ENCODE peak calls at places on chromosome 5, in six cellular contexts. One of them, this sample, is unnamed.

GRCh38 chr5:72584466-72584865 is 77.3 kb upstream of the ZNF366 start:
- DNase-seq in activated T-helper 1 cell treated with Interleukin-2 at 50 U/mL for 16 hours: no peak
- DNase-seq in HuH-7: no peak
- DNase-seq in cardiac septum: no peak
- DNase-seq in NB4: no peak
- DNase-seq in LoVo: no peak
- DNase-seq in this sample: no peak

GRCh38 chr5:135156715-135157404 is 122.8 kb upstream of the PITX1 start:
- DNase-seq in LoVo: peak
- DNase-seq in cardiac septum: no peak
- DNase-seq in NB4: peak
- DNase-seq in HuH-7: peak
- DNase-seq in activated T-helper 1 cell treated with Interleukin-2 at 50 U/mL for 16 hours: no peak
- DNase-seq in this sample: no peak

GRCh38 chr5:59525310-59525709 is 368.2 kb downstream of the PDE4D start:
- DNase-seq in NB4: no peak
- DNase-seq in HuH-7: no peak
- DNase-seq in LoVo: no peak
- DNase-seq in cardiac septum: no peak
- DNase-seq in activated T-helper 1 cell treated with Interleukin-2 at 50 U/mL for 16 hours: no peak
- DNase-seq in this sample: no peak

GRCh38 chr5:132313961-132314432 is 19.8 kb downstream of the SLC22A4 start:
- DNase-seq in cardiac septum: no peak
- DNase-seq in activated T-helper 1 cell treated with Interleukin-2 at 50 U/mL for 16 hours: no peak
- DNase-seq in HuH-7: no peak
- DNase-seq in NB4: no peak
- DNase-seq in LoVo: no peak
- DNase-seq in this sample: no peak

GRCh38 chr5:178241259-178241658 is 8.7 kb upstream of the PHYKPL start:
- DNase-seq in HuH-7: no peak
- DNase-seq in LoVo: no peak
- DNase-seq in activated T-helper 1 cell treated with Interleukin-2 at 50 U/mL for 16 hours: no peak
- DNase-seq in NB4: peak
- DNase-seq in cardiac septum: peak
- DNase-seq in this sample: no peak

GRCh38 chr5:79130781-79131180 is 19.2 kb downstream of the BHMT start:
- DNase-seq in activated T-helper 1 cell treated with Interleukin-2 at 50 U/mL for 16 hours: no peak
- DNase-seq in cardiac septum: no peak
- DNase-seq in HuH-7: no peak
- DNase-seq in LoVo: no peak
- DNase-seq in NB4: no peak
- DNase-seq in this sample: no peak

GRCh38 chr5:109844148-109844547 is 154.4 kb downstream of the MAN2A1 start:
- DNase-seq in LoVo: no peak
- DNase-seq in HuH-7: no peak
- DNase-seq in cardiac septum: no peak
- DNase-seq in NB4: no peak
- DNase-seq in activated T-helper 1 cell treated with Interleukin-2 at 50 U/mL for 16 hours: no peak
- DNase-seq in this sample: no peak

GRCh38 chr5:72463499-72464052 is 43.6 kb downstream of the ZNF366 start:
- DNase-seq in activated T-helper 1 cell treated with Interleukin-2 at 50 U/mL for 16 hours: no peak
- DNase-seq in cardiac septum: no peak
- DNase-seq in LoVo: peak
- DNase-seq in NB4: peak
- DNase-seq in HuH-7: no peak
- DNase-seq in this sample: no peak

GRCh38 chr5:75040973-75041372 is 11.4 kb downstream of the GCNT4 start:
- DNase-seq in activated T-helper 1 cell treated with Interleukin-2 at 50 U/mL for 16 hours: no peak
- DNase-seq in NB4: no peak
- DNase-seq in LoVo: no peak
- DNase-seq in HuH-7: no peak
- DNase-seq in cardiac septum: no peak
- DNase-seq in this sample: no peak

GRCh38 chr5:74538206-74538661 is 102.3 kb downstream of the ENC1 start:
- DNase-seq in cardiac septum: peak
- DNase-seq in LoVo: no peak
- DNase-seq in HuH-7: peak
- DNase-seq in NB4: peak
- DNase-seq in activated T-helper 1 cell treated with Interleukin-2 at 50 U/mL for 16 hours: no peak
- DNase-seq in this sample: no peak

GRCh38 chr5:172110921-172111873 is 76.8 kb downstream of the STK10 start:
- DNase-seq in cardiac septum: peak
- DNase-seq in activated T-helper 1 cell treated with Interleukin-2 at 50 U/mL for 16 hours: peak
- DNase-seq in LoVo: peak
- DNase-seq in NB4: peak
- DNase-seq in HuH-7: no peak
- DNase-seq in this sample: no peak

GRCh38 chr5:156361451-156362109 is 34.6 kb downstream of the SGCD start:
- DNase-seq in NB4: no peak
- DNase-seq in HuH-7: no peak
- DNase-seq in cardiac septum: no peak
- DNase-seq in LoVo: no peak
- DNase-seq in activated T-helper 1 cell treated with Interleukin-2 at 50 U/mL for 16 hours: no peak
- DNase-seq in this sample: no peak

This sample was measured in T47D.